ENCODE peak calls at places on chromosome 17, in eight cellular contexts. F, E, C, O, I, L, V and G are unnamed samples.

GRCh38 chr17:35141681-35142466 is at the start of gene NLE1:
- DNase-seq in L (peak; percentile 84), O (peak; percentile 86), I (peak; percentile 81), C (peak; percentile 90), V (peak; percentile 84), E (peak; percentile 69), F (peak; percentile 83), G (peak; percentile 84)

GRCh38 chr17:17236295-17237025 is 508 bp downstream of the FLCN start:
- DNase-seq in V (peak; percentile 34), E (peak; percentile 24), C (no peak), F (no peak), I (peak; percentile 62), O (no peak), L (peak; percentile 56), G (no peak)

GRCh38 chr17:63039899-63040602 is 74.0 kb downstream of the TANC2 start:
- DNase-seq in E (peak; percentile 37), F (no peak), C (no peak), O (no peak), I (peak; percentile 39), V (no peak), L (no peak), G (no peak)

GRCh38 chr17:45147102-45147580 is 1.1 kb upstream of the HEXIM1 start:
- DNase-seq in I (no peak), E (peak; percentile 25), F (no peak), O (peak; percentile 89), V (no peak), C (no peak), L (peak; percentile 87), G (peak; percentile 85)

GRCh38 chr17:40309031-40309937 is at the start of gene RARA:
- DNase-seq in O (no peak), I (peak; percentile 74), V (peak; percentile 74), E (no peak), C (no peak), F (peak; percentile 46), L (peak; percentile 95), G (peak; percentile 57)

GRCh38 chr17:61650749-61651148 is 59.7 kb upstream of the NACA2 start:
- DNase-seq in C (no peak), I (no peak), V (no peak), L (no peak), E (no peak), O (no peak), F (no peak), G (no peak)

GRCh38 chr17:63001689-63002394 is 35.8 kb downstream of the TANC2 start:
- DNase-seq in V (no peak), I (no peak), F (no peak), C (no peak), L (no peak), E (no peak), O (no peak), G (no peak)

GRCh38 chr17:74925242-74925641 is 1.2 kb downstream of the OTOP2 start:
- DNase-seq in F (no peak), V (no peak), I (no peak), O (no peak), L (no peak), E (no peak), C (no peak), G (no peak)

GRCh38 chr17:34257299-34257985 is 2.4 kb downstream of the CCL2 start:
- DNase-seq in O (no peak), L (no peak), E (no peak), C (no peak), V (no peak), F (no peak), I (no peak), G (peak; percentile 64)

GRCh38 chr17:78421534-78422266 is 43.3 kb downstream of the PGS1 start:
- DNase-seq in F (peak; percentile 79), V (peak; percentile 84), E (peak; percentile 49), L (peak; percentile 91), O (peak; percentile 82), I (peak; percentile 82), C (peak; percentile 55), G (peak; percentile 79)

GRCh38 chr17:78422872-78423588 is 44.6 kb downstream of the PGS1 start:
- DNase-seq in E (no peak), F (no peak), V (no peak), I (no peak), C (no peak), O (no peak), L (no peak), G (no peak)

GRCh38 chr17:78422267-78422605 is 43.8 kb downstream of the PGS1 start:
- DNase-seq in F (no peak), I (no peak), V (no peak), O (no peak), L (no peak), C (no peak), E (no peak), G (no peak)

GRCh38 chr17:78419970-78420820 is 41.7 kb downstream of the PGS1 start:
- DNase-seq in C (no peak), F (no peak), L (no peak), E (no peak), I (no peak), O (no peak), V (no peak), G (no peak)

DNA sequence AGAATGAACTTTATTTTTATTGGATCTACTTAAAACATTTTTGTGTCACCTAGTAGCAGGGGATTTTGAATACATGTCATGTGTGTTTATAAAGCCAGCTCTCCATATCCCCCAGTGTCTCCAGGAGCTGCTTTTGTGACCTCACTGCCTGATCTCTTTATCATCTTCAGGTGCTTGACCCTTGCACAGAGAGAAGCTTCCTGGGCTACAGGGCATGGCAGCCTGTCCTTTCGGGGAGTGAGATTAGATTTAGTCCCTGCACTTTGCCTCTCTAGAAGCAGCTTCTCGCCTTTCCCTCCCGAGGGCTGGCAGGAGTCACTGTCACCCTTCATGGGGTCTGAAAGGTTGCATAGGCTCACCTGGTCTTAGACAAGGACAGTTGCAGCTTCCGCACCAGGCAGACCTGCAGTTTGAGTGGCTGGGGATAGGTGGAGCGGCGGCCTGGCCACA is 42.7 kb downstream of the PGS1 start:
- DNase-seq in E (no peak), I (no peak), F (no peak), C (no peak), L (no peak), O (no peak), V (no peak), G (no peak)
- H3K36me3 ChIP-seq in E (peaks cover 46% of the 10 kb centered on the region), I (peaks cover 67% of the 10 kb centered on the region), F (no peaks in the 10 kb centered on the region), C (peaks cover 37% of the 10 kb centered on the region), L (peaks cover 20% of the 10 kb centered on the region), O (peaks cover 68% of the 10 kb centered on the region), V (peaks cover 15% of the 10 kb centered on the region), G (peaks cover 9% of the 10 kb centered on the region)

GRCh38 chr17:65729207-65729606 is 167.8 kb upstream of the AXIN2 start:
- DNase-seq in O (no peak), L (no peak), F (no peak), I (no peak), V (no peak), C (no peak), E (no peak), G (no peak)

GRCh38 chr17:65727832-65728231 is 166.4 kb upstream of the AXIN2 start:
- DNase-seq in C (no peak), L (no peak), O (no peak), V (no peak), I (no peak), E (no peak), F (no peak), G (no peak)

GRCh38 chr17:65730711-65731169 is 169.3 kb upstream of the AXIN2 start:
- DNase-seq in V (no peak), E (no peak), C (no peak), I (no peak), F (no peak), O (no peak), L (no peak), G (no peak)

GRCh38 chr17:65723356-65723928 is 162.0 kb upstream of the AXIN2 start:
- DNase-seq in L (no peak), E (no peak), V (no peak), C (no peak), F (no peak), O (no peak), I (no peak), G (peak; percentile 20)

GRCh38 chr17:65727243-65727642 is 165.8 kb upstream of the AXIN2 start:
- DNase-seq in I (no peak), L (no peak), V (no peak), E (no peak), O (no peak), C (no peak), F (no peak), G (no peak)
- H3K36me3 ChIP-seq in I (no peaks in the 10 kb centered on the region), L (no peaks in the 10 kb centered on the region), V (no peaks in the 10 kb centered on the region), E (no peaks in the 10 kb centered on the region), O (no peaks in the 10 kb centered on the region), C (no peaks in the 10 kb centered on the region), F (no peaks in the 10 kb centered on the region), G (no peaks in the 10 kb centered on the region)

DNA sequence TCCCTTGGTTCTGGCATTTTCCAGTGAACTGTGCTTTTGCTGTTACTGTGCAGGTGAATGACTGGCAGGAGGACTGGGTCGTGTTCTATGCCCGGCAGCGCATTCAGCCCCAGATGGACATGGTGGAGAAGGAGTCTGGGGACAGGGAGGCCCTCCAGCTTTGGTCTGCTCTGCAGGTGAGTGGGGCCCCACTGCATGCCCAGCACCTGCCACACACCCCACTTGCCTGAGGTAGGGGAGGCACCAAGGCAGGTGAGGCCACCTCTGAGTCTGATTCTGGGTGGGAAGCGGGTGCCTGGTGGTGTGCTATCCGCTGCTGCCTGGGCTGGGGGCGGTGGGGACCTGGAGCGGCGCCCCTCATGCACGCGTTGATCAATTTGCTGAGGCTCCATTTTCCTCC is 9.0 kb upstream of the FN3K start:
- DNase-seq in C (no peak), O (no peak), F (no peak), E (no peak), V (no peak), L (no peak), I (no peak), G (no peak)
- H3K36me3 ChIP-seq in C (peaks cover 21% of the 10 kb centered on the region), O (peaks cover 87% of the 10 kb centered on the region), F (peaks cover 8% of the 10 kb centered on the region), E (peaks cover 6% of the 10 kb centered on the region), V (peaks cover 16% of the 10 kb centered on the region), L (no peaks in the 10 kb centered on the region), I (peaks cover 52% of the 10 kb centered on the region), G (peaks cover 3% of the 10 kb centered on the region)

GRCh38 chr17:30520436-30520835 is 43.2 kb downstream of the GOSR1 start:
- DNase-seq in I (peak; percentile 43), C (no peak), O (no peak), V (no peak), E (peak; percentile 42), L (no peak), F (no peak), G (peak; percentile 66)

GRCh38 chr17:30520882-30521281 is 43.7 kb downstream of the GOSR1 start:
- DNase-seq in O (no peak), I (peak; percentile 9), F (no peak), C (no peak), V (no peak), E (no peak), L (no peak), G (peak; percentile 3)

GRCh38 chr17:30517786-30518185 is 40.6 kb downstream of the GOSR1 start:
- DNase-seq in O (no peak), E (no peak), L (no peak), F (no peak), I (peak; percentile 6), C (no peak), V (no peak), G (peak; percentile 12)

GRCh38 chr17:30519707-30520106 is 42.5 kb downstream of the GOSR1 start:
- DNase-seq in I (peak; percentile 91), F (no peak), C (no peak), E (peak; percentile 80), O (no peak), V (no peak), L (no peak), G (no peak)

DNA sequence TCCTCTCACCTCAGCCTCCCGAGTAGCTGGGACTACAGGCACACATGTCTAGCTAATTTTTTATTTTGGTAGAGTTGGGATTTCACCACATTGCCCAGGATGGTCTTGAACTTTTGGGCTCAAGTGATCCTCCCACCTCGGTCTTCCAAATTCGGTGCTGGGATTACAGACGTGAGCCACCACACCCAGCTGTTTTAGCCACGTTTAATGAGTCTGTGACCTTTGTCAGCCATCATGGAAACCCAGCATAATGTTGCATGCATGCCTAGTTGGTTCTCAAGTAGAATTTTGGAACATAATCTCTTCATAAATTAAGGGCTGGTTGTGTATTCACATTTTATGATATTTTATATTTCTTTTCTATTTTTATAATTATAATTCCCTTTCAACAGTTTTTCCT is 42.0 kb downstream of the GOSR1 start:
- DNase-seq in O (no peak), E (no peak), I (no peak), L (no peak), V (no peak), C (no peak), F (no peak), G (peak; percentile 3)
- H3K36me3 ChIP-seq in O (peaks cover 38% of the 10 kb centered on the region), E (peaks cover 25% of the 10 kb centered on the region), I (peaks cover 38% of the 10 kb centered on the region), L (peaks cover 31% of the 10 kb centered on the region), V (peaks cover 20% of the 10 kb centered on the region), C (peaks cover 7% of the 10 kb centered on the region), F (peaks cover 15% of the 10 kb centered on the region), G (peaks cover 23% of the 10 kb centered on the region)